ENCODE peak calls at places on chromosomes 16 and 17, in nine cellular contexts. One of them, this sample, is unnamed.

GRCh38 chr17:9225305-9226101 is 204.2 kb downstream of the NTN1 start:
- DNase-seq in brain microvascular endothelial cell: no peak
- DNase-seq in HuH-7.5: no peak
- DNase-seq in dorsolateral prefrontal cortex: no peak
- DNase-seq in Peyer's patch: no peak
- DNase-seq in germinal center: no peak
- DNase-seq in left cardiac atrium: peak; percentile 18
- DNase-seq in iPS DF 6.9: no peak
- DNase-seq in nucleus accumbens: no peak
- DNase-seq in this sample: no peak

GRCh38 chr17:28481081-28481571 is 7.7 kb downstream of the SLC13A2 start:
- DNase-seq in Peyer's patch: no peak
- DNase-seq in germinal center: no peak
- DNase-seq in HuH-7.5: no peak
- DNase-seq in iPS DF 6.9: no peak
- DNase-seq in brain microvascular endothelial cell: no peak
- DNase-seq in dorsolateral prefrontal cortex: no peak
- DNase-seq in left cardiac atrium: no peak
- DNase-seq in nucleus accumbens: no peak
- DNase-seq in this sample: no peak

GRCh38 chr16:55499951-55500350 is 8.9 kb upstream of the LPCAT2 start:
- DNase-seq in dorsolateral prefrontal cortex: no peak
- DNase-seq in nucleus accumbens: peak; percentile 56
- DNase-seq in HuH-7.5: no peak
- DNase-seq in Peyer's patch: no peak
- DNase-seq in iPS DF 6.9: no peak
- DNase-seq in germinal center: no peak
- DNase-seq in left cardiac atrium: no peak
- DNase-seq in brain microvascular endothelial cell: peak; percentile 99
- DNase-seq in this sample: peak; percentile 94

GRCh38 chr17:78996781-78997201 is 12.8 kb downstream of the CANT1 start:
- DNase-seq in brain microvascular endothelial cell: no peak
- DNase-seq in nucleus accumbens: no peak
- DNase-seq in left cardiac atrium: no peak
- DNase-seq in dorsolateral prefrontal cortex: no peak
- DNase-seq in HuH-7.5: no peak
- DNase-seq in Peyer's patch: peak; percentile 42
- DNase-seq in germinal center: peak; percentile 1
- DNase-seq in iPS DF 6.9: no peak
- DNase-seq in this sample: no peak

GRCh38 chr17:47240375-47240764 is 13.3 kb upstream of the ITGB3 start:
- DNase-seq in brain microvascular endothelial cell: no peak
- DNase-seq in germinal center: no peak
- DNase-seq in HuH-7.5: no peak
- DNase-seq in iPS DF 6.9: no peak
- DNase-seq in left cardiac atrium: no peak
- DNase-seq in dorsolateral prefrontal cortex: no peak
- DNase-seq in nucleus accumbens: no peak
- DNase-seq in Peyer's patch: no peak
- DNase-seq in this sample: no peak

GRCh38 chr16:75576384-75576811 is 10.2 kb downstream of the GABARAPL2 start:
- DNase-seq in Peyer's patch: no peak
- DNase-seq in dorsolateral prefrontal cortex: no peak
- DNase-seq in HuH-7.5: no peak
- DNase-seq in germinal center: no peak
- DNase-seq in brain microvascular endothelial cell: no peak
- DNase-seq in nucleus accumbens: peak; percentile 56
- DNase-seq in iPS DF 6.9: no peak
- DNase-seq in left cardiac atrium: no peak
- DNase-seq in this sample: no peak

GRCh38 chr16:4290236-4290830 is 17.5 kb upstream of the TFAP4 start:
- DNase-seq in dorsolateral prefrontal cortex: no peak
- DNase-seq in germinal center: no peak
- DNase-seq in iPS DF 6.9: no peak
- DNase-seq in HuH-7.5: no peak
- DNase-seq in nucleus accumbens: no peak
- DNase-seq in left cardiac atrium: no peak
- DNase-seq in brain microvascular endothelial cell: peak; percentile 23
- DNase-seq in Peyer's patch: no peak
- DNase-seq in this sample: peak; percentile 88

GRCh38 chr17:10729334-10730193 is at the start of gene TMEM220:
- DNase-seq in HuH-7.5: no peak
- DNase-seq in iPS DF 6.9: peak; percentile 50
- DNase-seq in germinal center: peak; percentile 25
- DNase-seq in Peyer's patch: peak; percentile 86
- DNase-seq in left cardiac atrium: peak; percentile 87
- DNase-seq in brain microvascular endothelial cell: peak; percentile 27
- DNase-seq in nucleus accumbens: peak; percentile 73
- DNase-seq in dorsolateral prefrontal cortex: peak; percentile 60
- DNase-seq in this sample: no peak

GRCh38 chr16:84665359-84665758 is 17.0 kb downstream of the KLHL36 start:
- DNase-seq in left cardiac atrium: no peak
- DNase-seq in nucleus accumbens: no peak
- DNase-seq in Peyer's patch: no peak
- DNase-seq in germinal center: no peak
- DNase-seq in dorsolateral prefrontal cortex: no peak
- DNase-seq in HuH-7.5: no peak
- DNase-seq in iPS DF 6.9: no peak
- DNase-seq in brain microvascular endothelial cell: no peak
- DNase-seq in this sample: no peak

GRCh38 chr17:79815836-79816371 is 19.0 kb upstream of the CBX8 start:
- DNase-seq in dorsolateral prefrontal cortex: no peak
- DNase-seq in brain microvascular endothelial cell: no peak
- DNase-seq in nucleus accumbens: no peak
- DNase-seq in left cardiac atrium: no peak
- DNase-seq in iPS DF 6.9: no peak
- DNase-seq in germinal center: no peak
- DNase-seq in Peyer's patch: no peak
- DNase-seq in HuH-7.5: no peak
- DNase-seq in this sample: no peak

GRCh38 chr16:24634919-24635318 is 94.5 kb upstream of the TNRC6A start:
- DNase-seq in dorsolateral prefrontal cortex: no peak
- DNase-seq in iPS DF 6.9: no peak
- DNase-seq in brain microvascular endothelial cell: no peak
- DNase-seq in HuH-7.5: no peak
- DNase-seq in nucleus accumbens: no peak
- DNase-seq in Peyer's patch: no peak
- DNase-seq in germinal center: no peak
- DNase-seq in left cardiac atrium: no peak
- DNase-seq in this sample: no peak

GRCh38 chr17:7842950-7843535 is 9.0 kb downstream of the KDM6B start:
- DNase-seq in Peyer's patch: peak; percentile 87
- DNase-seq in HuH-7.5: no peak
- DNase-seq in brain microvascular endothelial cell: peak; percentile 81
- DNase-seq in dorsolateral prefrontal cortex: no peak
- DNase-seq in left cardiac atrium: peak; percentile 90
- DNase-seq in germinal center: no peak
- DNase-seq in nucleus accumbens: peak; percentile 64
- DNase-seq in iPS DF 6.9: no peak
- DNase-seq in this sample: peak; percentile 68

GRCh38 chr17:82309656-82310570 is 7.5 kb downstream of the CD7 start:
- DNase-seq in left cardiac atrium: no peak
- DNase-seq in nucleus accumbens: no peak
- DNase-seq in brain microvascular endothelial cell: no peak
- DNase-seq in HuH-7.5: peak; percentile 85
- DNase-seq in Peyer's patch: peak; percentile 85
- DNase-seq in germinal center: no peak
- DNase-seq in iPS DF 6.9: no peak
- DNase-seq in dorsolateral prefrontal cortex: no peak
- DNase-seq in this sample: no peak